ENCODE peak calls at places on chromosomes 6 and 20, in six cellular contexts. A is transverse colon, S is sigmoid colon, U is HCT116, R is NB4, L is K562. W is an unnamed sample.
A peak's percentile ranks its signal among the peaks of the same experiment; 100 is the strongest.

GRCh38 chr20:14497004-14497403 is 159.6 kb upstream of the FLRT3 start:
- DNase-seq in A (no peak), S (no peak), U (no peak), R (no peak), L (no peak), W (no peak)

GRCh38 chr6:170259301-170259700 is 31.6 kb downstream of the DLL1 start:
- DNase-seq in A (no peak), S (peak; percentile 35), U (no peak), R (no peak), L (no peak), W (no peak)

GRCh38 chr20:50731930-50732690 is 730 bp downstream of the PARD6B start:
- DNase-seq in A (no peak), S (no peak), U (no peak), R (no peak), L (peak; percentile 45), W (no peak)

GRCh38 chr20:60233006-60233405 is 274.8 kb downstream of the CDH26 start:
- DNase-seq in A (no peak), S (no peak), U (no peak), R (no peak), L (no peak), W (no peak)

GRCh38 chr6:44041461-44042260 is 85.6 kb downstream of the MRPL14 start:
- DNase-seq in A (peak; percentile 34), S (peak; percentile 77), U (peak; percentile 84), R (peak; percentile 78), L (peak; percentile 83), W (no peak)

GRCh38 chr6:16324622-16325225 is 86.3 kb downstream of the GMPR start:
- DNase-seq in A (no peak), S (no peak), U (no peak), R (no peak), L (no peak), W (no peak)

GRCh38 chr6:13853871-13854270 is 39.5 kb upstream of the MCUR1 start:
- DNase-seq in A (no peak), S (no peak), U (no peak), R (no peak), L (no peak), W (no peak)

GRCh38 chr6:143058987-143059386 is 1.7 kb upstream of the AIG1 start:
- DNase-seq in A (no peak), S (no peak), U (no peak), R (peak; percentile 9), L (no peak), W (peak; percentile 46)

GRCh38 chr20:53869466-53870258 is 200.7 kb downstream of the BCAS1 start:
- DNase-seq in A (peak; percentile 84), S (peak; percentile 71), U (peak; percentile 84), R (peak; percentile 92), L (peak; percentile 74), W (peak; percentile 88)

GRCh38 chr6:45454008-45454911 is 76.5 kb upstream of the SUPT3H start:
- DNase-seq in A (no peak), S (no peak), U (no peak), R (peak; percentile 47), L (no peak), W (no peak)

GRCh38 chr6:113829702-113830058 is 27.5 kb upstream of the MARCKS start:
- DNase-seq in A (peak; percentile 28), S (no peak), U (no peak), R (no peak), L (no peak), W (no peak)

GRCh38 chr6:105810105-105810921 is 275.8 kb upstream of the PRDM1 start:
- DNase-seq in A (peak; percentile 43), S (peak; percentile 74), U (peak; percentile 35), R (peak; percentile 98), L (peak; percentile 87), W (peak; percentile 81)

GRCh38 chr6:132362318-132363185 is 38.7 kb downstream of the MOXD1 start:
- DNase-seq in A (no peak), S (no peak), U (no peak), R (no peak), L (no peak), W (no peak)

DNA sequence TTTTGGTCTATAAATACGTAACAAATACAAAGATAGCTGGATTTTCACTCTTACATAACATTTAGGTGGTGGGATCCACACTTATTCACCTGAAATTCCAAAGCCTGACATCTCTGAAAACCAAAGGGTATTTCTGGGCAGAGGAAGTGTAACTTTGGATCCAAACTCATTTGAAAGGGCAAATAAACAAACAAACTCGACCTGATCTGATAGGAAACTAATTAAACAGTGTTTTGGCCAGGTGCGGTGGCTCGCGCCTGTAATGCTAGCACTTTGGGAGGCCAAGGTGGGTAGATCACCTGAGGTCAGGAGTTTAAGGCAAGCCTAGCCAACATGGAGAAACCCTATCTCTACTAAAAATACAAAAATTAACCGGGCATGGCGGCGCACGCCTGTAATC is 128.9 kb downstream of the ZMYND8 start:
- DNase-seq in A (no peak), S (no peak), U (no peak), R (no peak), L (no peak), W (no peak)
- TF ChIP-seq POLR2A in A (no peak), S (no peak), U (no peak), R (no peak), L (no peak), W (no peak)

GRCh38 chr6:30614843-30615218 is 2.2 kb downstream of the PPP1R10 start:
- DNase-seq in A (peak; percentile 88), S (peak; percentile 96), U (peak; percentile 93), R (peak; percentile 99), L (peak; percentile 91), W (peak; percentile 97)

GRCh38 chr6:30616811-30617564 is at the start of gene PPP1R10:
- DNase-seq in A (peak; percentile 99), S (peak; percentile 100), U (peak; percentile 100), R (peak; percentile 100), L (peak; percentile 98), W (peak; percentile 100)

GRCh38 chr6:30617565-30618269 is at the start of gene MRPS18B:
- DNase-seq in A (peak; percentile 98), S (peak; percentile 99), U (peak; percentile 96), R (peak; percentile 99), L (peak; percentile 94), W (peak; percentile 98)

GRCh38 chr6:30615219-30615957 is 1.7 kb downstream of the PPP1R10 start:
- DNase-seq in A (peak; percentile 41), S (peak; percentile 71), U (peak; percentile 75), R (peak; percentile 94), L (no peak), W (peak; percentile 88)

DNA sequence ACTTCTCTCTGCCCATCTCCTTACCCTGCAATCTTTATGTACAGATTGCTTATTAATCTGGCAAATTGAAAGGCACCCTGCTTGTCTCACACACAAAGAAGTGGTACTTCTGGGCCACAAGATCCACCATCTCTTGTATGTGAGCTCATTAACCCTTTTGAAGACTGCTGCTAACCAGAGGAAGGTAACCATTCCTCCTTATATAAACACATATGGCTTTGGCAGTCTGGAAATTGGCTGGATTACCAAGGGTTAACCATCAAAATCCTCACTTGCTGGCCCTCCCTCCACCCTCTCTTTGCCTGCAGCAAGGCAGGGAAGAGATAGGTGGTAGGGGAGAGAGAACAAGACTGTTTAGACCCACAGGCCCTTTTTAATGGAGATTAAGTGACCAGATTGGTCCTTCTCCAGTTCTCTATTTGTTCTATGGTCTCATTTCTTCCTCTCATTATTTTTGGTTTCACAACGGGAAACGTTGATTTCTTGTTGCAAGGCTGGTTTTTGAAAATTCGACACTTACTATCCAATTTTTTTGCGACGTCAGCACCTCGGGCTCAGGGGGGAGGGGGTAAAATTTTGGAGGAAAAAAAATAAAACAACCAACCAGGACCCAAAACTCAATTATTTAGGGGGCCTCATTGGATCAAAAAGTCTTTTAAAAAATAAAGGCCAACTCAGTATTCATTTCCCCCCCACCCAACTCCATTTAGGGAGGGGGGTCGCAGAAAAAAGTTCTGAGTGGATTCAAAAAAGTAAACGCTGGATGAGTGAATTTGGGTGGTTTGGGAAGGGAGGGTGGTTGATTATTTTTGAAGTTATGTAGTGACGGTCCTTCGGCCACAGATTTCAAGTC is 859 bp downstream of the PPP1R10 start:
- DNase-seq in A (no peak), S (peak; percentile 69), U (no peak), R (peak; percentile 67), L (no peak), W (peak; percentile 86)
- TF ChIP-seq POLR2A in A (no peak), S (peak; percentile 18), U (peak; percentile 73), R (peak; percentile 28), L (peak; percentile 92), W (peak; percentile 85)

GRCh38 chr6:52494298-52495072 is 74.3 kb downstream of the EFHC1 start:
- DNase-seq in A (no peak), S (no peak), U (no peak), R (no peak), L (no peak), W (no peak)
- TF ChIP-seq POLR2A in A (no peak), S (no peak), U (no peak), R (no peak), L (no peak), W (no peak)

GRCh38 chr6:156809034-156809433 is 31.9 kb downstream of the ARID1B start:
- DNase-seq in A (no peak), S (no peak), U (no peak), R (peak; percentile 73), L (no peak), W (peak; percentile 31)

GRCh38 chr6:156807795-156808194 is 30.6 kb downstream of the ARID1B start:
- DNase-seq in A (no peak), S (no peak), U (no peak), R (no peak), L (no peak), W (no peak)

GRCh38 chr6:156809446-156810178 is 32.4 kb downstream of the ARID1B start:
- DNase-seq in A (no peak), S (no peak), U (no peak), R (no peak), L (no peak), W (no peak)

GRCh38 chr6:156808287-156808686 is 31.1 kb downstream of the ARID1B start:
- DNase-seq in A (no peak), S (no peak), U (no peak), R (no peak), L (no peak), W (peak; percentile 15)

DNA sequence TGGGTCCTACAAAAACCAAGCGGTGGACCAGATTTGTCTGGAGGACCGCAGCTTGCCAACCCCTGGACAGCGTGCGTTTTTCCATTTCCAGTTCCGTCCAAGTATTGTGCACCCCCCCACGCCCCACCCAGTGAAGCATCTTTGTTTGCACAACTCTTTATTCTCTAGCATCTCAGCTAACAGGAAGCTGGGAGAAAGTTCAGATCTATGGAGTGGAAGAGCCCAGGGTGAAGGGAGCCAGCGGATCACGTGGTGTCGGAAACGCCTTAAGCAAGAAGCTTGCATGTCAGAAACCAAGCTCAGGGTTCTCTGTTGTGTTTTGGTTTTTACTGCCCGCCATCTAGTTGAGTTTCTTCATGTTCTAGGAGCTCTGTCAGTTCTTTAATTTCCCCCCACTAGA is 29.9 kb downstream of the ARID1B start:
- DNase-seq in A (no peak), S (no peak), U (no peak), R (no peak), L (no peak), W (no peak)
- TF ChIP-seq POLR2A in A (no peak), S (no peak), U (no peak), R (no peak), L (no peak), W (no peak)

GRCh38 chr6:130306377-130306776 is 59.4 kb upstream of the TMEM200A start:
- DNase-seq in A (no peak), S (no peak), U (no peak), R (peak; percentile 11), L (no peak), W (peak; percentile 2)
- TF ChIP-seq POLR2A in A (no peak), S (no peak), U (no peak), R (no peak), L (no peak), W (no peak)

W was measured in erythroblast.